ENCODE peak calls at places on chromosomes 12 and 14, in seven cellular contexts. I is uterus, D is fibroblast of lung, S is psoas muscle, J is stomach, X is breast epithelium, R is DND-41. T is an unnamed sample.

GRCh38 chr12:52279683-52280318 is 5.4 kb downstream of the KRT86 start:
- DNase-seq in I (no peak), D (peak), S (no peak), J (peak), X (peak), R (no peak), T (no peak)

GRCh38 chr12:49750027-49750977 is 8.9 kb downstream of the TMBIM6 start:
- DNase-seq in I (no peak), D (peak), S (no peak), J (no peak), X (no peak), R (peak), T (no peak)

GRCh38 chr14:56490379-56490778 is 89.2 kb upstream of the TMEM260 start:
- DNase-seq in I (no peak), D (peak), S (no peak), J (no peak), X (no peak), R (no peak), T (no peak)

GRCh38 chr14:99735189-99736135 is 51.4 kb downstream of the CYP46A1 start:
- DNase-seq in I (peak), D (no peak), S (peak), J (no peak), X (no peak), R (no peak), T (peak)

GRCh38 chr12:75526655-75527511 is 15.5 kb upstream of the KRR1 start:
- DNase-seq in I (no peak), D (peak), S (no peak), J (no peak), X (no peak), R (peak), T (no peak)

GRCh38 chr12:26271024-26271423 is 75.7 kb downstream of the SSPN start:
- DNase-seq in I (no peak), D (peak), S (no peak), J (no peak), X (no peak), R (no peak), T (no peak)

GRCh38 chr12:44000309-44000952 is 164.6 kb downstream of the TMEM117 start:
- DNase-seq in I (no peak), D (peak), S (no peak), J (no peak), X (no peak), R (peak), T (no peak)

GRCh38 chr12:106084759-106085158 is 54.0 kb downstream of the NUAK1 start:
- DNase-seq in I (no peak), D (no peak), S (no peak), J (no peak), X (no peak), R (no peak), T (no peak)

GRCh38 chr12:54294152-54294913 is 6.5 kb downstream of the NFE2 start:
- DNase-seq in I (no peak), D (no peak), S (peak), J (peak), X (no peak), R (peak), T (no peak)

GRCh38 chr14:62364161-62364560 is 601.9 kb downstream of the SNAPC1 start:
- DNase-seq in I (no peak), D (peak), S (no peak), J (no peak), X (no peak), R (no peak), T (no peak)

GRCh38 chr12:14716848-14717444 is 20.5 kb upstream of the GUCY2C start:
- DNase-seq in I (no peak), D (peak), S (no peak), J (peak), X (no peak), R (peak), T (no peak)

GRCh38 chr12:93572712-93573551 is 457 bp downstream of the SOCS2 start:
- DNase-seq in I (no peak), D (peak), S (peak), J (no peak), X (no peak), R (peak), T (no peak)

GRCh38 chr12:59040651-59041050 is 120.3 kb upstream of the LRIG3 start:
- DNase-seq in I (no peak), D (peak), S (no peak), J (no peak), X (no peak), R (no peak), T (no peak)

GRCh38 chr12:124884587-124885438 is 21.1 kb upstream of the SCARB1 start:
- DNase-seq in I (no peak), D (no peak), S (no peak), J (peak), X (no peak), R (no peak), T (no peak)

GRCh38 chr12:6200266-6201198 is at the start of gene CD9:
- DNase-seq in I (peak), D (no peak), S (peak), J (peak), X (peak), R (no peak), T (no peak)

GRCh38 chr12:82329508-82329907 is 28.7 kb downstream of the CCDC59 start:
- DNase-seq in I (no peak), D (no peak), S (no peak), J (no peak), X (no peak), R (no peak), T (no peak)

GRCh38 chr14:70096866-70097265 is 91.9 kb downstream of the SLC8A3 start:
- DNase-seq in I (no peak), D (no peak), S (no peak), J (no peak), X (no peak), R (no peak), T (no peak)

GRCh38 chr14:103127356-103127755 is 4.1 kb downstream of the TNFAIP2 start:
- DNase-seq in I (no peak), D (no peak), S (no peak), J (no peak), X (no peak), R (no peak), T (no peak)

GRCh38 chr14:25150934-25151790 is 101.2 kb upstream of the STXBP6 start:
- DNase-seq in I (no peak), D (peak), S (no peak), J (no peak), X (no peak), R (no peak), T (no peak)

GRCh38 chr14:30751646-30752416 is 122.5 kb upstream of the COCH start:
- DNase-seq in I (no peak), D (no peak), S (no peak), J (no peak), X (no peak), R (peak), T (no peak)
- TF ChIP-seq CTCF in I (no peak), D (no peak), S (no peak), J (no peak), X (no peak), R (peak), T (no peak)

DNA sequence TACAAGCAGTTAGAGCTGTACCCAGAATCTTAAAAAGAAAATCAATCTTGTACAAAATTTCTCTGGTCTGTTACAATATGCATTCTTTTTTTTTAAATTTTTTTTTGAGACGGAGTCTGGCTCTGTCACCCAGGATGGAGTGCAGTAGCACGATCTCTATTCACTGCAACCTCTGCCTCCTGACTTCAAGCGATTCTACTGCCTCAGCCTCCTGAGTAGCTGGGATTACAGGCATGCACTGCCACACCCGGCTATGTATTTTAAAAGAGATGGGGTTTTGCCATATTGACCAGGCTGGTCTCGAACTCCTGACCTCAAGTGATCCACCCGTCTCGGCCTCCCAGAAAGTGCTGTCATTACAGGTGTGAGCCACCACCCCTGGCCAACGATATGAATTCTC is 4.1 kb downstream of the FBXO33 start:
- DNase-seq in I (no peak), D (no peak), S (no peak), J (no peak), X (no peak), R (no peak), T (no peak)
- H3K4me3 ChIP-seq in I (no peak), D (no peak), S (no peak), J (no peak), X (no peak), R (no peak), T (no peak)

DNA sequence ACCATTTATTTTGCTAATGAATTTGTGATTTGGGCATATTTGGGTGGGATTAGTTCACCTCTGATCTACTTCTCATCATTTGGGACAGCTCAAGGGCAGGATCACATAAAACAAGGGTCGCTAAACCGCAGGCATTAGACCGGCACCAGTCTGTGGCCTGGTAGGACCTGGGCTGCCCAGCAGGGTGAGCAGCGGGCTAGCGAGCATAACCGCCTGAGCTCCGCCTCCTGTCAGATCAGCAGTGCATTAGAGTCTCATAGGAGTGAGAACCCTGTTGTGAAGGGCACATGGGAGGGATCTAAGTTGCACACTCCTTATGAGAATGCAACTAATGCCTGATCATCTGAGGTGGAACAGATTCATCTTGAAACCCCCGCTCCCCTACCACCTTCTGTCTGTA is 785.3 kb downstream of the TRHDE start:
- DNase-seq in I (no peak), D (no peak), S (peak), J (no peak), X (no peak), R (no peak), T (no peak)
- TF ChIP-seq CTCF in I (no peak), D (no peak), S (no peak), J (no peak), X (no peak), R (no peak), T (no peak)

DNA sequence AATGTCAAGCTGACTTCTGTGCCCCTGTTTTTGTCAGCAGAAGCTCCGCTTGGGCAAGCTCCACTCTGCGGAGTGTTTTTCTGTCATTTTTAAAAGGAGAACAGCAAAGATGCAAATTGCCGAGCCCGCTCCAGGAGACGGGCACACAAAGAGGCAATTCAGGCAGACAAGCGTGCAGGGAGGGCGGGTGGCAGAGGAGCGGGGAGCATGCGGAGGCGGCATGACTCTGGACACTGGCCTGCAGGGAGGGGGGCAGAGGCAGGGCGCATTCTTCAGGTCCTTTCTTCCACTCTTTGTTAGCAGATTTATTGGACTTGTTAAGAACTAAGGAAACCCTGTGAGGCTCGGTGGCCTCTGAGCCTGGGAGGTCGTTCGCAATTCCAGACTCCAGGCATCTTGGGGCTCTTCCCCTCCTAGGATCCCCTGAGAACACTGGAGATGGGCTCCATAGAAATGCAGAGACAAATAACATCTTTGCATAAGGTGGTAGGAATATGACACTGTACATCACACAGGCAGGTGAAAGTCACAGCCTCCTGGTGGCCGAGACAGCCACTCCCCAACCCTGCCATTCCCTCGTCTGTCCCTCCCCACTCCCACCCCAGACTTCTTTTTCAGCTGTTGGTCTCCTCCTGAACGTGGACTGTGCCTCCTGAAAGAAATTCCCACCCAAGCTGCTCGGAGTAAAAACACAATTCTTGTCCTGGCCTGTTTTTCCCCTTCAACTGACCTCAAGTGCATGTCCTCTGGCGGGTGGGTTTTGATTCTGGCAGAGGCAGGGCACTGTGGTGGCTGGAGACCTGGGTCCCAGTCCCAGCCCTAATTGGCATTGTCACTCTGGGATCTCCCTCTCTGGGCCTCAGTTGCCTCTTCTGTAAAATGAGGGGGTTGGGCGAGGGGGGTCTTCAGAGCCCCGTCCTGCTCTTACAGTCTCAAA is 187.1 kb upstream of the RMST start:
- DNase-seq in I (no peak), D (peak), S (no peak), J (no peak), X (peak), R (no peak), T (no peak)
- H3K4me3 ChIP-seq in I (no peak), D (no peak), S (no peak), J (no peak), X (no peak), R (no peak), T (no peak)

GRCh38 chr14:91649930-91650329 is 82.0 kb downstream of the CATSPERB start:
- DNase-seq in I (peak), D (peak), S (no peak), J (no peak), X (no peak), R (peak), T (no peak)
- TF ChIP-seq CTCF in I (peak), D (peak), S (peak), J (peak), X (no peak), R (peak), T (peak)

DNA sequence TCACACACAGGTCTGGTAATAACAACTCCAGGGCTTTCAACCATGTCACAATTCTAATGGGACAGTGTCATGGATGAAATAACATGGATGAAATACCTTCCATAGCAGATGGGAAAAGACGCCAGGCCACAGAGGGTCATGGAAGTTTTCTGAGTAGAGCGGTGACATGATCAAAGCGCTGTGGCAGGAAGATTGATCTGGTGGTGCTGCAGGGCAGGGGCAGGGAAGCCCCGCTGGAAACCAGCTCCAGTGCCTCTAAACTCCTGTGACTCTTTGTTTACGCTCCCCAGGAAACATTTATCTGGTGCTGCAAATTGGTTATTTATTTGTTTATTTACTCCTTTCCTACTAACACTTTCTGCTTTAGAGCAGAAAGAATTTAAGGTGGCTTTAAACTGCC is 108.3 kb upstream of the HMGA2 start:
- DNase-seq in I (no peak), D (no peak), S (no peak), J (no peak), X (no peak), R (no peak), T (no peak)
- H3K4me3 ChIP-seq in I (no peak), D (no peak), S (no peak), J (no peak), X (no peak), R (no peak), T (no peak)

GRCh38 chr12:3797649-3798048 is 44.7 kb upstream of the CRACR2A start:
- DNase-seq in I (no peak), D (no peak), S (no peak), J (no peak), X (no peak), R (no peak), T (no peak)
- TF ChIP-seq CTCF in I (no peak), D (no peak), S (no peak), J (no peak), X (no peak), R (no peak), T (no peak)

T was measured in thoracic aorta.